ENCODE peak calls at places on chromosomes 13 and 19, in six cellular contexts. R is NCI-H748 treated with DMSO at 0.1 percent for 48 hours; Y is activated T-helper 1 cell treated with anti-CD3 and anti-CD28 coated beads, Interleukin-12 subunit alpha, Interleukin-12 subunit beta, Interleukin-2, Interleukin-4 antibody, amounts not matched to agents 30 ng/mL and 10 ng/mL and 1 ng/mL, durations not matched to agents 14 hours and 24 hours and 36 hours; N is Right ventricle myocardium superior; F is AG09319; V is psoas muscle. X is an unnamed sample.

GRCh38 chr13:50365683-50366391 is 350.6 kb downstream of the KCNRG start:
- DNase-seq in V (no peak), R (peak), Y (peak), F (no peak), N (no peak), X (peak)

GRCh38 chr19:15195381-15195964 is 5.3 kb downstream of the NOTCH3 start:
- DNase-seq in N (peak), F (no peak), V (peak), R (no peak), Y (no peak), X (peak)

GRCh38 chr13:99315186-99315585 is 8.0 kb upstream of the GPR183 start:
- DNase-seq in N (no peak), V (no peak), F (no peak), Y (no peak), R (no peak), X (no peak)

GRCh38 chr13:30052127-30052526 is 201.7 kb upstream of the UBL3 start:
- DNase-seq in F (no peak), Y (no peak), N (no peak), R (no peak), V (no peak), X (no peak)

GRCh38 chr19:5804516-5805464 is at the start of gene NRTN:
- DNase-seq in V (no peak), Y (no peak), R (no peak), F (no peak), N (no peak), X (peak)

GRCh38 chr19:42288881-42289555 is 12.9 kb upstream of the PRR19 start:
- DNase-seq in N (no peak), F (no peak), Y (no peak), V (peak), R (no peak), X (no peak)

GRCh38 chr13:47111499-47111898 is 214.6 kb upstream of the HTR2A start:
- DNase-seq in V (no peak), N (no peak), Y (no peak), F (no peak), R (no peak), X (no peak)

GRCh38 chr19:5695649-5696195 is 5.6 kb downstream of the RPL36 start:
- DNase-seq in Y (no peak), V (no peak), R (no peak), N (no peak), F (no peak), X (no peak)

GRCh38 chr19:9171393-9171991 is 7.3 kb upstream of the OR7D2 start:
- DNase-seq in R (no peak), N (no peak), V (no peak), F (no peak), Y (no peak), X (no peak)

GRCh38 chr13:46866150-46866549 is 30.7 kb downstream of the HTR2A start:
- DNase-seq in Y (no peak), F (peak), N (peak), V (peak), R (no peak), X (peak)

GRCh38 chr13:20128459-20128927 is 32.4 kb downstream of the GJA3 start:
- DNase-seq in Y (no peak), R (no peak), F (no peak), N (no peak), V (no peak), X (no peak)

GRCh38 chr19:15195987-15196682 is 4.7 kb downstream of the NOTCH3 start:
- DNase-seq in N (no peak), F (no peak), R (peak), Y (no peak), V (no peak), X (peak)

GRCh38 chr13:25046274-25046984 is 49.5 kb upstream of the PABPC3 start:
- DNase-seq in V (no peak), R (peak), F (no peak), Y (no peak), N (no peak), X (peak)

GRCh38 chr19:756821-757688 is 6.1 kb downstream of the MISP start:
- DNase-seq in N (no peak), Y (no peak), V (no peak), F (no peak), R (no peak), X (no peak)

GRCh38 chr19:4851551-4852290 is 15.7 kb downstream of the PLIN3 start:
- DNase-seq in F (no peak), V (peak), N (peak), R (peak), Y (peak), X (peak)

GRCh38 chr13:69155136-69155535 is 952.5 kb upstream of the ATXN8OS start:
- DNase-seq in R (no peak), N (no peak), Y (no peak), V (no peak), F (no peak), X (no peak)

GRCh38 chr19:40802300-40803169 is 3.5 kb downstream of the EGLN2 start:
- DNase-seq in N (peak), Y (no peak), V (peak), F (no peak), R (no peak), X (no peak)

GRCh38 chr13:110801044-110801443 is 87.5 kb downstream of the ING1 start:
- DNase-seq in F (no peak), N (no peak), Y (no peak), R (no peak), V (no peak), X (no peak)

GRCh38 chr13:106496072-106496997 is 39.1 kb downstream of the EFNB2 start:
- DNase-seq in V (no peak), Y (no peak), R (peak), N (no peak), F (no peak), X (peak)

GRCh38 chr19:42397315-42398166 is 7.4 kb upstream of the CNFN start:
- DNase-seq in Y (no peak), F (no peak), R (no peak), V (no peak), N (no peak), X (no peak)

GRCh38 chr13:49240017-49240416 is 7.7 kb upstream of the CDADC1 start:
- DNase-seq in R (no peak), Y (no peak), F (no peak), N (no peak), V (no peak), X (no peak)

GRCh38 chr19:1872807-1873523 is 9.6 kb upstream of the KLF16 start:
- DNase-seq in R (no peak), V (no peak), N (no peak), Y (no peak), F (no peak), X (no peak)

GRCh38 chr19:41239961-41240574 is 21.0 kb downstream of the AXL start:
- DNase-seq in V (no peak), R (no peak), N (no peak), F (no peak), Y (no peak), X (no peak)

GRCh38 chr19:16118489-16119033 is 6.9 kb downstream of the RAB8A start:
- DNase-seq in V (no peak), R (no peak), F (no peak), N (peak), Y (peak), X (no peak)

X was measured in NCI-H345.